ENCODE peak calls at places on chromosomes 5 and 9, in eight cellular contexts. One of them, this sample, is unnamed.
A peak's percentile ranks its signal among the peaks of the same experiment; 100 is the strongest.

GRCh38 chr5:133867851-133868545 is 100.4 kb downstream of the C5orf15 start:
- DNase-seq in cardiac muscle cell: no peak
- DNase-seq in neuronal stem cell: no peak
- DNase-seq in stimulated activated CD4-positive, alpha-beta T cell treated with anti-CD3 and anti-CD28 coated beads, Interleukin-2, amount 100 ng/mL, for 48 hours: no peak
- DNase-seq in sciatic nerve: no peak
- DNase-seq in HT1080: no peak
- DNase-seq in fibroblast of lung: no peak
- DNase-seq in mesothelial cell of epicardium: no peak
- DNase-seq in this sample: no peak

GRCh38 chr9:123597926-123598556 is 242.0 kb downstream of the CRB2 start:
- DNase-seq in cardiac muscle cell: no peak
- DNase-seq in fibroblast of lung: no peak
- DNase-seq in stimulated activated CD4-positive, alpha-beta T cell treated with anti-CD3 and anti-CD28 coated beads, Interleukin-2, amount 100 ng/mL, for 48 hours: no peak
- DNase-seq in HT1080: no peak
- DNase-seq in neuronal stem cell: no peak
- DNase-seq in sciatic nerve: no peak
- DNase-seq in mesothelial cell of epicardium: no peak
- DNase-seq in this sample: no peak

GRCh38 chr9:24245988-24246387 is 299.7 kb downstream of the IZUMO3 start:
- DNase-seq in cardiac muscle cell: peak; percentile 3
- DNase-seq in neuronal stem cell: no peak
- DNase-seq in sciatic nerve: no peak
- DNase-seq in stimulated activated CD4-positive, alpha-beta T cell treated with anti-CD3 and anti-CD28 coated beads, Interleukin-2, amount 100 ng/mL, for 48 hours: no peak
- DNase-seq in HT1080: peak; percentile 16
- DNase-seq in mesothelial cell of epicardium: no peak
- DNase-seq in fibroblast of lung: peak; percentile 3
- DNase-seq in this sample: peak; percentile 11

GRCh38 chr5:178336889-178337785 is 104.5 kb upstream of the PHYKPL start:
- DNase-seq in stimulated activated CD4-positive, alpha-beta T cell treated with anti-CD3 and anti-CD28 coated beads, Interleukin-2, amount 100 ng/mL, for 48 hours: no peak
- DNase-seq in HT1080: no peak
- DNase-seq in neuronal stem cell: no peak
- DNase-seq in cardiac muscle cell: no peak
- DNase-seq in fibroblast of lung: no peak
- DNase-seq in sciatic nerve: peak; percentile 57
- DNase-seq in mesothelial cell of epicardium: no peak
- DNase-seq in this sample: no peak

GRCh38 chr5:180801596-180802324 is 846 bp downstream of the MGAT1 start:
- DNase-seq in neuronal stem cell: no peak
- DNase-seq in mesothelial cell of epicardium: no peak
- DNase-seq in fibroblast of lung: no peak
- DNase-seq in cardiac muscle cell: no peak
- DNase-seq in sciatic nerve: no peak
- DNase-seq in stimulated activated CD4-positive, alpha-beta T cell treated with anti-CD3 and anti-CD28 coated beads, Interleukin-2, amount 100 ng/mL, for 48 hours: no peak
- DNase-seq in HT1080: no peak
- DNase-seq in this sample: no peak

GRCh38 chr5:151008124-151008491 is 12.3 kb upstream of the GPX3 start:
- DNase-seq in neuronal stem cell: no peak
- DNase-seq in sciatic nerve: no peak
- DNase-seq in mesothelial cell of epicardium: no peak
- DNase-seq in HT1080: no peak
- DNase-seq in cardiac muscle cell: no peak
- DNase-seq in stimulated activated CD4-positive, alpha-beta T cell treated with anti-CD3 and anti-CD28 coated beads, Interleukin-2, amount 100 ng/mL, for 48 hours: no peak
- DNase-seq in fibroblast of lung: no peak
- DNase-seq in this sample: no peak

GRCh38 chr5:69250593-69250992 is 15.9 kb downstream of the CDK7 start:
- DNase-seq in mesothelial cell of epicardium: no peak
- DNase-seq in HT1080: no peak
- DNase-seq in stimulated activated CD4-positive, alpha-beta T cell treated with anti-CD3 and anti-CD28 coated beads, Interleukin-2, amount 100 ng/mL, for 48 hours: no peak
- DNase-seq in sciatic nerve: no peak
- DNase-seq in neuronal stem cell: no peak
- DNase-seq in cardiac muscle cell: no peak
- DNase-seq in fibroblast of lung: no peak
- DNase-seq in this sample: no peak

GRCh38 chr5:548256-548655 is 24.0 kb upstream of the SLC9A3 start:
- DNase-seq in fibroblast of lung: no peak
- DNase-seq in cardiac muscle cell: no peak
- DNase-seq in sciatic nerve: peak; percentile 48
- DNase-seq in neuronal stem cell: no peak
- DNase-seq in stimulated activated CD4-positive, alpha-beta T cell treated with anti-CD3 and anti-CD28 coated beads, Interleukin-2, amount 100 ng/mL, for 48 hours: no peak
- DNase-seq in mesothelial cell of epicardium: peak; percentile 8
- DNase-seq in HT1080: peak; percentile 29
- DNase-seq in this sample: no peak

GRCh38 chr5:134451618-134452505 is 40.2 kb upstream of the CDKN2AIPNL start:
- DNase-seq in mesothelial cell of epicardium: no peak
- DNase-seq in cardiac muscle cell: peak; percentile 85
- DNase-seq in stimulated activated CD4-positive, alpha-beta T cell treated with anti-CD3 and anti-CD28 coated beads, Interleukin-2, amount 100 ng/mL, for 48 hours: no peak
- DNase-seq in neuronal stem cell: no peak
- DNase-seq in sciatic nerve: peak; percentile 65
- DNase-seq in HT1080: peak; percentile 87
- DNase-seq in fibroblast of lung: peak; percentile 83
- DNase-seq in this sample: peak; percentile 90

GRCh38 chr5:173232499-173233346 is 2.3 kb downstream of the NKX2-5 start:
- DNase-seq in stimulated activated CD4-positive, alpha-beta T cell treated with anti-CD3 and anti-CD28 coated beads, Interleukin-2, amount 100 ng/mL, for 48 hours: no peak
- DNase-seq in cardiac muscle cell: no peak
- DNase-seq in sciatic nerve: no peak
- DNase-seq in HT1080: no peak
- DNase-seq in fibroblast of lung: peak; percentile 10
- DNase-seq in mesothelial cell of epicardium: no peak
- DNase-seq in neuronal stem cell: no peak
- DNase-seq in this sample: no peak

GRCh38 chr9:83701769-83702168 is 6.0 kb downstream of the UBQLN1 start:
- DNase-seq in stimulated activated CD4-positive, alpha-beta T cell treated with anti-CD3 and anti-CD28 coated beads, Interleukin-2, amount 100 ng/mL, for 48 hours: no peak
- DNase-seq in HT1080: peak; percentile 47
- DNase-seq in neuronal stem cell: no peak
- DNase-seq in sciatic nerve: no peak
- DNase-seq in cardiac muscle cell: peak; percentile 63
- DNase-seq in mesothelial cell of epicardium: no peak
- DNase-seq in fibroblast of lung: peak; percentile 84
- DNase-seq in this sample: peak; percentile 46

GRCh38 chr5:65803699-65804426 is 81.9 kb downstream of the NLN start:
- DNase-seq in sciatic nerve: no peak
- DNase-seq in stimulated activated CD4-positive, alpha-beta T cell treated with anti-CD3 and anti-CD28 coated beads, Interleukin-2, amount 100 ng/mL, for 48 hours: no peak
- DNase-seq in neuronal stem cell: no peak
- DNase-seq in cardiac muscle cell: peak; percentile 49
- DNase-seq in HT1080: no peak
- DNase-seq in fibroblast of lung: peak; percentile 81
- DNase-seq in mesothelial cell of epicardium: no peak
- DNase-seq in this sample: no peak

GRCh38 chr9:16681659-16681990 is 188.8 kb downstream of the BNC2 start:
- DNase-seq in stimulated activated CD4-positive, alpha-beta T cell treated with anti-CD3 and anti-CD28 coated beads, Interleukin-2, amount 100 ng/mL, for 48 hours: no peak
- DNase-seq in sciatic nerve: no peak
- DNase-seq in HT1080: no peak
- DNase-seq in cardiac muscle cell: no peak
- DNase-seq in neuronal stem cell: no peak
- DNase-seq in mesothelial cell of epicardium: no peak
- DNase-seq in fibroblast of lung: no peak
- DNase-seq in this sample: no peak

GRCh38 chr5:108472237-108472636 is 90.3 kb upstream of the FBXL17 start:
- DNase-seq in HT1080: peak; percentile 21
- DNase-seq in stimulated activated CD4-positive, alpha-beta T cell treated with anti-CD3 and anti-CD28 coated beads, Interleukin-2, amount 100 ng/mL, for 48 hours: no peak
- DNase-seq in mesothelial cell of epicardium: no peak
- DNase-seq in cardiac muscle cell: no peak
- DNase-seq in fibroblast of lung: peak; percentile 12
- DNase-seq in neuronal stem cell: no peak
- DNase-seq in sciatic nerve: no peak
- DNase-seq in this sample: no peak

GRCh38 chr5:159819671-159820411 is 96.4 kb upstream of the ADRA1B start:
- DNase-seq in sciatic nerve: peak; percentile 66
- DNase-seq in neuronal stem cell: no peak
- DNase-seq in fibroblast of lung: no peak
- DNase-seq in stimulated activated CD4-positive, alpha-beta T cell treated with anti-CD3 and anti-CD28 coated beads, Interleukin-2, amount 100 ng/mL, for 48 hours: no peak
- DNase-seq in mesothelial cell of epicardium: no peak
- DNase-seq in cardiac muscle cell: peak; percentile 62
- DNase-seq in HT1080: no peak
- DNase-seq in this sample: peak; percentile 20

GRCh38 chr9:137785704-137786161 is 91.8 kb upstream of the CACNA1B start:
- DNase-seq in neuronal stem cell: peak; percentile 11
- DNase-seq in HT1080: no peak
- DNase-seq in cardiac muscle cell: no peak
- DNase-seq in fibroblast of lung: no peak
- DNase-seq in stimulated activated CD4-positive, alpha-beta T cell treated with anti-CD3 and anti-CD28 coated beads, Interleukin-2, amount 100 ng/mL, for 48 hours: no peak
- DNase-seq in mesothelial cell of epicardium: no peak
- DNase-seq in sciatic nerve: no peak
- DNase-seq in this sample: no peak

GRCh38 chr5:151751091-151751490 is 7.3 kb downstream of the ATOX1 start:
- DNase-seq in HT1080: no peak
- DNase-seq in sciatic nerve: no peak
- DNase-seq in fibroblast of lung: no peak
- DNase-seq in mesothelial cell of epicardium: no peak
- DNase-seq in stimulated activated CD4-positive, alpha-beta T cell treated with anti-CD3 and anti-CD28 coated beads, Interleukin-2, amount 100 ng/mL, for 48 hours: no peak
- DNase-seq in cardiac muscle cell: peak; percentile 63
- DNase-seq in neuronal stem cell: no peak
- DNase-seq in this sample: no peak

GRCh38 chr9:106880863-106881262 is 17.9 kb downstream of the ZNF462 start:
- DNase-seq in cardiac muscle cell: peak; percentile 57
- DNase-seq in HT1080: no peak
- DNase-seq in stimulated activated CD4-positive, alpha-beta T cell treated with anti-CD3 and anti-CD28 coated beads, Interleukin-2, amount 100 ng/mL, for 48 hours: no peak
- DNase-seq in mesothelial cell of epicardium: no peak
- DNase-seq in neuronal stem cell: no peak
- DNase-seq in fibroblast of lung: peak; percentile 43
- DNase-seq in sciatic nerve: no peak
- DNase-seq in this sample: no peak